ENCODE peak calls at places on chromosome 3, in four cellular contexts. Q, I, A and L are unnamed samples.

GRCh38 chr3:159763466-159764210 is 225.0 kb upstream of the IL12A start:
- DNase-seq in I (peak), A (peak), Q (peak), L (peak)

GRCh38 chr3:119349353-119349752 is 55.2 kb downstream of the ARHGAP31 start:
- DNase-seq in I (no peak), Q (no peak), A (peak), L (peak)

GRCh38 chr3:172803489-172803888 is 53.0 kb downstream of the ECT2 start:
- DNase-seq in A (no peak), I (no peak), Q (no peak), L (no peak)

GRCh38 chr3:10996345-10997050 is 4.0 kb downstream of the SLC6A1 start:
- DNase-seq in A (no peak), Q (no peak), I (no peak), L (no peak)

GRCh38 chr3:38618343-38618742 is 31.1 kb downstream of the SCN5A start:
- DNase-seq in Q (no peak), A (no peak), I (no peak), L (no peak)

GRCh38 chr3:194865595-194865994 is 179.9 kb downstream of the FAM43A start:
- DNase-seq in Q (no peak), A (no peak), I (no peak), L (no peak)

GRCh38 chr3:106447902-106448301 is 579.1 kb upstream of the CBLB start:
- DNase-seq in I (no peak), A (no peak), Q (no peak), L (no peak)

GRCh38 chr3:157445897-157446296 is 9.2 kb downstream of the PTX3 start:
- DNase-seq in A (no peak), Q (no peak), I (no peak), L (no peak)

GRCh38 chr3:106552401-106553043 is 683.7 kb upstream of the CBLB start:
- DNase-seq in Q (no peak), I (no peak), A (no peak), L (no peak)

GRCh38 chr3:20057612-20058180 is 17.4 kb downstream of the KAT2B start:
- DNase-seq in Q (no peak), A (no peak), I (no peak), L (no peak)

GRCh38 chr3:23806322-23807160 is 786 bp downstream of the UBE2E1 start:
- DNase-seq in Q (peak), I (peak), A (peak), L (peak)

GRCh38 chr3:67335813-67336212 is 318.6 kb downstream of the SUCLG2 start:
- DNase-seq in Q (no peak), A (no peak), I (no peak), L (no peak)

GRCh38 chr3:140143670-140144069 is 208.7 kb downstream of the CLSTN2 start:
- DNase-seq in I (no peak), Q (no peak), A (no peak), L (no peak)

GRCh38 chr3:58507356-58508062 is 15.6 kb downstream of the KCTD6 start:
- DNase-seq in Q (no peak), I (no peak), A (no peak), L (no peak)

GRCh38 chr3:134795776-134796312 is 784 bp downstream of the EPHB1 start:
- DNase-seq in A (peak), I (no peak), Q (peak), L (peak)

GRCh38 chr3:151962371-151962770 is 88.9 kb downstream of the SUCNR1 start:
- DNase-seq in A (no peak), Q (no peak), I (no peak), L (no peak)

GRCh38 chr3:102038477-102039142 is 189.3 kb downstream of the NFKBIZ start:
- DNase-seq in Q (no peak), I (no peak), A (no peak), L (no peak)

GRCh38 chr3:57582470-57583168 is 14.5 kb downstream of the ARF4 start:
- DNase-seq in A (no peak), Q (peak), I (no peak), L (peak)

GRCh38 chr3:176785207-176785606 is 412.1 kb downstream of the TBL1XR1 start:
- DNase-seq in A (no peak), I (no peak), Q (no peak), L (no peak)

GRCh38 chr3:4992118-4992517 is 12.9 kb downstream of the BHLHE40 start:
- DNase-seq in I (peak), A (no peak), Q (no peak), L (no peak)

GRCh38 chr3:69869643-69870042 is 129.9 kb upstream of the SAMMSON start:
- DNase-seq in A (no peak), I (no peak), Q (no peak), L (no peak)

GRCh38 chr3:94787734-94788133 is 724.9 kb downstream of the NSUN3 start:
- DNase-seq in I (no peak), Q (no peak), A (no peak), L (no peak)

GRCh38 chr3:107384428-107384827 is 7.2 kb downstream of the CCDC54 start:
- DNase-seq in Q (no peak), A (no peak), I (no peak), L (no peak)

GRCh38 chr3:132721479-132722164 is 587 bp downstream of the NPHP3 start:
- DNase-seq in Q (no peak), A (peak), I (no peak), L (peak)

GRCh38 chr3:77256584-77257488 is 216.9 kb downstream of the ROBO2 start:
- DNase-seq in I (no peak), A (no peak), Q (no peak), L (no peak)

GRCh38 chr3:183680061-183680460 is 17.5 kb upstream of the YEATS2 start:
- DNase-seq in Q (no peak), A (no peak), I (no peak), L (no peak)

GRCh38 chr3:124793054-124793740 is 62.9 kb downstream of the UMPS start:
- DNase-seq in I (no peak), A (no peak), Q (no peak), L (no peak)

GRCh38 chr3:97485206-97485605 is 279.4 kb upstream of the ARL6 start:
- DNase-seq in A (no peak), I (no peak), Q (no peak), L (no peak)

GRCh38 chr3:148466143-148466542 is 231.6 kb upstream of the AGTR1 start:
- DNase-seq in Q (no peak), A (no peak), I (no peak), L (no peak)

GRCh38 chr3:174116421-174116820 is 718.9 kb downstream of the NLGN1 start:
- DNase-seq in A (no peak), Q (no peak), I (no peak), L (no peak)

GRCh38 chr3:10434938-10435336 is 70.4 kb downstream of the ATP2B2 start:
- DNase-seq in I (no peak), A (no peak), Q (no peak), L (no peak)

GRCh38 chr3:50324351-50325144 is 2.0 kb upstream of the HYAL2 start:
- DNase-seq in Q (peak), A (peak), I (peak), L (peak)

GRCh38 chr3:51617597-51617996 is 53.5 kb upstream of the TEX264 start:
- DNase-seq in A (no peak), Q (no peak), I (no peak), L (no peak)

GRCh38 chr3:184806567-184807271 is 5.2 kb upstream of the VPS8 start:
- DNase-seq in A (no peak), I (no peak), Q (no peak), L (no peak)
- TF ChIP-seq TEAD4 in A (no peak), I (no peak), Q (no peak), L (no peak)

GRCh38 chr3:128343287-128344045 is 123.2 kb downstream of the DNAJB8 start:
- DNase-seq in Q (peak), I (peak), A (no peak), L (no peak)
- TF ChIP-seq TEAD4 in Q (no peak), I (no peak), A (no peak), L (no peak)

DNA sequence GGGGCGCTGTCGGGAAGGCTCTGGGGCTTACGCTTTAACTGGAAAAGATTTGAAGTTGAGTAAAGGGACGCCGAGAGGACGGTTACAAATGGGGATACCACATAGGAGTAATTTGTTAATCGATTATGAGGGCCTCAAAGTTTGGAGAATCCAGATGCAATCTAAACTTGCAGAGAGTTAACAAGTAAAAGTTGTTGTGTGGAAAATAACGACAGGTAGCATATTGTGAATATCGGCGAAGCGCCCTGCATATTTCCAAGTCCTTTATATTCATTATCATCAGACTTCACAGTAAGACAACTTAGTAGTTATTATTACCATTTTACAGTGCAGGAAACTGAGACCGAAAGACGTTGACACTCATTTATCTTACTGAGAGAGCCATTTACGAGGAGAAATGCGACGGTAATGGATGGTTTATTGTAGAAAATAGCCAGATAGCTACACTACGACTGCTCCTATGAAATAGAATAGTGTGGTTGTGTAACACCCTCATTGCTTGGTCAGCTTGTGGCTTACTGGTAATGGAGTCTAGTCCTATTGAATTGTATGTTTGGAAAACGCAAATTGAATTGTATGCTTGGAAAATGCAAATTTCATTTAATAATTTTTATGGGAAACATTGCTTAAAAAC is 702 bp downstream of the MKRN2 start:
- DNase-seq in I (no peak), Q (no peak), A (no peak), L (no peak)
- TF ChIP-seq TEAD4 in I (no peak), Q (no peak), A (no peak), L (no peak)

DNA sequence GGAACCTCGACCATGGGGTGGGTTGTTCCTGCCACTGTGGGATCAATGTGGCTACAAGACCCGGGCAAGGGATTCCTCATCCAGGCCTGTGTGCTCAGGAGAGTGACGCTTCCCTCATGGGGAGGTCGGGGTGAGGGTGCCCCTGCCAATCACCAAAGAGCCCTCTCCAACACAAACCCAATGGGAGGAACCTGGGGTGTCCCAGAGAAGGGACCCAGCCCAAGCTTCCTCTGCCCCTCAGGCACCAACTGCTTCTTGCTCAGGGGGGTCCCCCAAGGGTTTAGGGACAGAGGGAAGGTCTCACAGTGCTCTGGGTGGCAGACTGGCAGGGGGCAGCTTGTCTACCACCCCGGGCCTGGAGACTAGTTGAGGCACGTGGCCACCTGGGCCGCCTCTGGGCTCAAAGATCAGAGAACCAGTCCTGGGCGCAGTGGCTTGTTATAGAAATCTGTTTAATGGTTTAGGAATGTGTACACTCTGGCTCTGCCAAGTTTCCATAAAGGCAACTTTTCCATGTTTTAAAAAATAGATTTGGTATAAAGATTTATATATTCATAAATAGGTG is 26.6 kb downstream of the GP9 start:
- DNase-seq in I (no peak), Q (no peak), A (no peak), L (no peak)
- TF ChIP-seq TEAD4 in I (no peak), Q (no peak), A (no peak), L (no peak)